ENCODE peak calls at places on chromosomes 1 and 21, in six cellular contexts. N is K562, Z is IMR-90, M is A549, B is GM12878, T is HepG2. L is an unnamed sample.

GRCh38 chr1:244801246-244801645 is 34.2 kb upstream of the COX20 start:
- DNase-seq in Z (peak), B (no peak), M (peak), N (peak), T (peak), L (peak)

GRCh38 chr1:202972046-202972445 is 5.0 kb upstream of the CYB5R1 start:
- DNase-seq in Z (no peak), T (no peak), M (no peak), N (no peak), B (no peak), L (no peak)

GRCh38 chr21:33865176-33865575 is 50.4 kb downstream of the ATP5PO start:
- DNase-seq in B (no peak), N (no peak), M (no peak), Z (no peak), T (no peak), L (no peak)

GRCh38 chr1:34019741-34020552 is 145.1 kb downstream of the CSMD2 start:
- DNase-seq in T (peak), B (no peak), N (no peak), Z (no peak), M (no peak), L (no peak)

GRCh38 chr1:39799770-39800470 is 11.3 kb upstream of the BMP8B start:
- DNase-seq in Z (peak), N (peak), B (no peak), T (peak), M (peak), L (peak)

GRCh38 chr1:109399326-109399957 is 1.7 kb upstream of the SORT1 start:
- DNase-seq in M (peak), T (peak), Z (peak), N (peak), B (no peak), L (peak)

GRCh38 chr1:24417681-24418080 is 2.1 kb downstream of the NIPAL3 start:
- DNase-seq in T (no peak), Z (peak), B (no peak), M (no peak), N (no peak), L (no peak)

GRCh38 chr1:36981771-36982622 is 52.3 kb downstream of the GRIK3 start:
- DNase-seq in Z (no peak), M (no peak), T (no peak), N (no peak), B (no peak), L (no peak)

GRCh38 chr1:5526385-5526750 is 465.9 kb downstream of the NPHP4 start:
- DNase-seq in T (no peak), N (no peak), Z (no peak), M (no peak), B (no peak), L (no peak)

GRCh38 chr1:12581179-12581578 is 36.8 kb downstream of the DHRS3 start:
- DNase-seq in M (no peak), B (no peak), Z (no peak), T (no peak), N (no peak), L (no peak)

GRCh38 chr1:12583484-12583883 is 34.5 kb downstream of the DHRS3 start:
- DNase-seq in N (no peak), M (no peak), Z (no peak), B (no peak), T (no peak), L (no peak)

GRCh38 chr1:12582649-12583048 is 35.4 kb downstream of the DHRS3 start:
- DNase-seq in N (no peak), T (no peak), M (no peak), B (no peak), Z (no peak), L (no peak)

GRCh38 chr1:12578860-12579422 is 39.1 kb downstream of the DHRS3 start:
- DNase-seq in M (no peak), N (no peak), Z (no peak), T (no peak), B (no peak), L (no peak)

GRCh38 chr1:12580054-12580887 is 37.7 kb downstream of the DHRS3 start:
- DNase-seq in T (no peak), B (no peak), M (no peak), N (no peak), Z (peak), L (no peak)
- TF ChIP-seq CEBPB in T (peak), B (no peak), M (no peak), N (peak), Z (peak), L (no peak)

DNA sequence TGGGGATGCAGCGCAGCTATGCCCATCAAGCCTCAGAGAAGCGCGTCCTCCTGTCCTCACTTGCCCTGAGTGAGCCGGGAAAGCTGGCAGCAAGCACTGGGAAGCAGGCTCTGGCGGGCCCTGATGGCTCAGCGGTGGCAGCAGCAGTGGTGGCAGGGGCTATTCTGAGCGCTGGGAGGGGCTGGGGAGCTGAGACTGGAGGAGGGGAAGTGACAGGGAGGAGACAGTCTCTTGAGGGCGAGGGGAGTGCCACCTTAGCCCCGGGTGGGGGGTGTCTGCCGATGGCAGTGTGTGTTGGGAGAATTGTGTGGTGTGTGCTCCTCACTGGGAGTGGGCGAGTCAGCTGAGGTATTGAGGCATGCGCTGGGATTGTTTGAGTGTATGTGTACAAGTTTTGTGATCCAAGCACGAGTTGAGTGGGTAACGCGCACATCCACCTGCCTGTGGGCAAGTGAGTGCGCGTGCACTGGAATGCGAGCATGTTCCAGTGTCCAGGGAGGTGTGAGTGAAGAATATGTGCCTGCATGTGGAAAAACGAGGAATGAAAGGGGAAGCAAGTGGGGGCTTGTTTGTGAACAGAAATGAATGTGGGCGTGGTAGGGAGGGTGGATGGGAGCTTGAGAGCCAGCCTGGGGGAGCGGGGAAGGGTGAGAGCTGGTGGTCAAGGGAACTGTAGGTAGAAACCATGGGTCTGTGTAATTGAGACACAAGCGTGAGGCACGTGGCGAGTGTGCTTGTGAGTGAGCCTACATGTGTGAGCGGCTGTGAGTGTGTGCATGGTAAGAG is 2.9 kb upstream of the FOXO6 start:
- DNase-seq in N (no peak), B (no peak), Z (no peak), M (no peak), T (no peak), L (no peak)
- TF ChIP-seq CEBPB in N (no peak), B (no peak), Z (no peak), M (no peak), T (no peak), L (no peak)

DNA sequence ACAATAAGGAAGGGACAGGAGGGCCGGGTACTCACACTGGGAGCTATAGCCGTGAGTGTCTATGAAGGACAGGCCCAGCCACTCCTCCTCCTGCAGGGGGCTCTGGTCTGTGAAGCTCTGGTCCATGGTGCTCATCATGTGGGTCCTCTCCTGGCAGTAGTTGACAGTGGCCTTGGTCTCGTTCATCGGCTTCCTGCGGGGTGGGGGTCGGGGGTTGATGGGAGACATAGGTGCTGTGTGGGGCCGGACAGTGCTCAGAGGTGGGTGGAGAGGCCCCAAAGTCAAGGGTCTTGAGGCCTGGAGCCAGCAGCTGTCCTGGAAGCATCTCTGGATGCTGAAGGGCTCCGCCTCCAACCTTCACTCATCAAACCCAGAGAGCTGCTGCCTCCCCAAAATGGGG is 260.4 kb downstream of the PTPRU start:
- DNase-seq in Z (no peak), M (no peak), T (no peak), B (no peak), N (no peak), L (no peak)
- TF ChIP-seq CEBPB in Z (no peak), M (no peak), T (no peak), B (no peak), N (no peak), L (no peak)

DNA sequence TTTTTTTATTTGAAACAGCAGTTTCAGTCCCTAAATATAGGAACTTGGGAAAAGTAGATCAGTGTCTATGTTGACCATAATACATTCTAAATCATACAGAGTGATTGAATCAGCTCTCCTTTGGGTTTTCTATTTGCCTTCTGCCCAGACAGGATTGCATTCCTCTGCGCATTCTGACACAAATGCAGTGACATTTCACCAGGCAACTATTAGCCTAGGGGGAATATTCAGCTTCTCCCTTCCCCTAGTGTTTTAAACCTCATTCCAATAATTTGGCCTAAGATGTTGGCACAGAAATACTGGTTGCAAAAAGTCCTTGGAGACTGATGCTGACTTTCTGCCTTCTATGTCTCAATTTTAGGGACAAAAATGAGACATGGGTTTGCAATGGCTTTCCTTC is 172.8 kb downstream of the PTGER3 start:
- DNase-seq in T (no peak), N (no peak), Z (no peak), M (no peak), B (no peak), L (no peak)
- TF ChIP-seq CEBPB in T (no peak), N (no peak), Z (no peak), M (no peak), B (no peak), L (no peak)

GRCh38 chr1:248102847-248103246 is 7.9 kb downstream of the OR2L13 start:
- DNase-seq in Z (no peak), T (no peak), N (no peak), M (no peak), B (no peak), L (no peak)
- TF ChIP-seq CEBPB in Z (no peak), T (no peak), N (no peak), M (no peak), B (no peak), L (no peak)

L was measured in HCT116.